ENCODE peak calls at places on chromosomes 7 and 10, in ten cellular contexts. D is Kasumi-1; N is transverse colon; I is COLO829; R is stimulated activated CD4-positive, alpha-beta T cell treated with anti-CD3 and anti-CD28 coated beads, Interleukin-1b, Interleukin-23, amount 100 ng/mL, for 24 hours; V is left kidney; A is cerebellum; H is WERI-Rb-1; L is fibroblast of lung; J is amniotic stem cell. G is an unnamed sample.
A peak's percentile ranks its signal among the peaks of the same experiment; 100 is the strongest.

GRCh38 chr10:77925795-77926565 is 575 bp downstream of the DLG5 start:
- DNase-seq in L (peak; percentile 33), N (peak; percentile 65), I (no peak), A (peak; percentile 59), D (no peak), V (peak; percentile 77), J (no peak), R (no peak), H (peak; percentile 66), G (peak; percentile 52)

GRCh38 chr10:4981722-4982471 is 18.7 kb downstream of the AKR1C1 start:
- DNase-seq in V (peak; percentile 77), D (peak; percentile 15), L (peak; percentile 51), J (no peak), A (no peak), I (no peak), N (peak; percentile 51), H (peak; percentile 3), R (no peak), G (peak; percentile 91)

GRCh38 chr10:13227031-13227430 is 7.1 kb downstream of the UCMA start:
- DNase-seq in L (no peak), V (no peak), N (no peak), J (no peak), D (no peak), R (no peak), A (no peak), I (no peak), H (no peak), G (peak; percentile 11)

GRCh38 chr7:95608344-95609173 is 12.2 kb upstream of the PDK4 start:
- DNase-seq in L (peak; percentile 82), J (peak; percentile 32), D (peak; percentile 4), A (peak; percentile 18), R (no peak), H (peak; percentile 64), I (peak; percentile 81), N (peak; percentile 96), V (peak; percentile 98), G (peak; percentile 100)

GRCh38 chr7:137933270-137934017 is 68.4 kb downstream of the CREB3L2 start:
- DNase-seq in N (no peak), R (no peak), A (no peak), J (peak; percentile 14), L (peak; percentile 84), V (peak; percentile 60), D (peak; percentile 14), H (no peak), I (no peak), G (no peak)

GRCh38 chr10:123009105-123009805 is 449 bp downstream of the ACADSB start:
- DNase-seq in A (peak; percentile 42), N (peak; percentile 30), R (no peak), L (peak; percentile 6), I (no peak), D (no peak), J (no peak), V (peak; percentile 47), H (peak; percentile 8), G (peak; percentile 65)

GRCh38 chr7:77326131-77326530 is 90.0 kb downstream of the GSAP start:
- DNase-seq in D (no peak), J (no peak), I (no peak), V (no peak), L (no peak), H (no peak), R (no peak), N (no peak), A (no peak), G (no peak)

GRCh38 chr7:79050592-79050991 is 402.9 kb downstream of the MAGI2 start:
- DNase-seq in J (no peak), R (no peak), D (no peak), N (no peak), H (no peak), L (peak; percentile 75), I (peak; percentile 81), A (no peak), V (peak; percentile 12), G (no peak)

GRCh38 chr7:69893915-69894314 is 295.6 kb downstream of the AUTS2 start:
- DNase-seq in D (no peak), I (no peak), R (no peak), H (no peak), V (peak; percentile 33), J (no peak), L (peak; percentile 18), N (no peak), A (no peak), G (no peak)

GRCh38 chr10:77571490-77571889 is 66.1 kb downstream of the KCNMA1 start:
- DNase-seq in R (no peak), D (no peak), A (no peak), V (no peak), I (no peak), J (no peak), L (no peak), H (no peak), N (peak; percentile 48), G (no peak)

GRCh38 chr7:21086688-21087087 is 300.0 kb upstream of the SP8 start:
- DNase-seq in V (peak; percentile 63), I (no peak), J (no peak), A (no peak), L (peak; percentile 11), D (no peak), N (no peak), H (no peak), R (no peak), G (no peak)

GRCh38 chr10:67696029-67696428 is at the start of gene CTNNA3:
- DNase-seq in H (no peak), L (no peak), N (no peak), R (no peak), V (no peak), D (no peak), J (no peak), I (no peak), A (no peak), G (no peak)

GRCh38 chr10:53253221-53253620 is 480.6 kb upstream of the MBL2 start:
- DNase-seq in L (no peak), A (no peak), J (no peak), V (no peak), R (no peak), N (no peak), I (no peak), D (no peak), H (no peak), G (no peak)

GRCh38 chr10:5364916-5365434 is at the start of gene UCN3:
- DNase-seq in R (no peak), I (no peak), N (no peak), A (no peak), D (no peak), L (no peak), H (no peak), V (peak; percentile 82), J (no peak), G (peak; percentile 11)

GRCh38 chr10:110215751-110216150 is 8.3 kb downstream of the MXI1 start:
- DNase-seq in N (no peak), R (no peak), A (no peak), D (no peak), I (no peak), H (no peak), L (no peak), V (no peak), J (no peak), G (peak; percentile 18)

GRCh38 chr10:50501899-50502556 is 121.7 kb downstream of the SGMS1 start:
- DNase-seq in N (no peak), A (no peak), L (no peak), I (no peak), R (no peak), D (no peak), H (no peak), J (no peak), V (no peak), G (no peak)

GRCh38 chr7:35038340-35038738 is 1.1 kb upstream of the DPY19L1 start:
- DNase-seq in A (peak; percentile 19), R (no peak), V (peak; percentile 15), D (no peak), J (no peak), N (no peak), I (no peak), H (no peak), L (no peak), G (no peak)

GRCh38 chr7:115227473-115228235 is 305.8 kb downstream of the MDFIC start:
- DNase-seq in L (no peak), H (no peak), N (no peak), A (no peak), D (no peak), V (no peak), I (no peak), R (no peak), J (no peak), G (no peak)

G was measured in small intestine.